ENCODE peak calls at places on chromosomes 2 and 18, in four cellular contexts. One of them, this sample, is unnamed.

GRCh38 chr2:151049746-151050145 is 211.9 kb downstream of the RBM43 start:
- DNase-seq in HepG2: peak; percentile 32
- DNase-seq in K562: no peak
- DNase-seq in GM12878: no peak
- DNase-seq in this sample: no peak

GRCh38 chr18:59650266-59650820 is 46.9 kb downstream of the CCBE1 start:
- DNase-seq in HepG2: no peak
- DNase-seq in K562: no peak
- DNase-seq in GM12878: no peak
- DNase-seq in this sample: no peak

GRCh38 chr18:12253517-12254136 is 534 bp upstream of the CIDEA start:
- DNase-seq in K562: no peak
- DNase-seq in GM12878: no peak
- DNase-seq in HepG2: no peak
- DNase-seq in this sample: no peak

GRCh38 chr18:59498687-59499086 is 139.6 kb upstream of the LMAN1 start:
- DNase-seq in HepG2: no peak
- DNase-seq in K562: no peak
- DNase-seq in GM12878: no peak
- DNase-seq in this sample: no peak

GRCh38 chr2:182866095-182866460 is 359 bp downstream of the FRZB start:
- DNase-seq in K562: no peak
- DNase-seq in HepG2: no peak
- DNase-seq in GM12878: no peak
- DNase-seq in this sample: no peak

GRCh38 chr2:234412726-234413125 is 84.2 kb downstream of the ARL4C start:
- DNase-seq in K562: no peak
- DNase-seq in HepG2: no peak
- DNase-seq in GM12878: no peak
- DNase-seq in this sample: no peak

GRCh38 chr2:21779786-21780185 is 656.0 kb downstream of the TDRD15 start:
- DNase-seq in K562: no peak
- DNase-seq in GM12878: no peak
- DNase-seq in HepG2: no peak
- DNase-seq in this sample: no peak

GRCh38 chr2:165471349-165471975 is 2.0 kb downstream of the CSRNP3 start:
- DNase-seq in K562: no peak
- DNase-seq in HepG2: no peak
- DNase-seq in GM12878: no peak
- DNase-seq in this sample: no peak

GRCh38 chr2:222707689-222708273 is 36.3 kb downstream of the MOGAT1 start:
- DNase-seq in HepG2: peak; percentile 83
- DNase-seq in GM12878: no peak
- DNase-seq in K562: no peak
- DNase-seq in this sample: no peak

GRCh38 chr2:29440921-29441623 is 325.9 kb downstream of the CLIP4 start:
- DNase-seq in GM12878: no peak
- DNase-seq in HepG2: no peak
- DNase-seq in K562: no peak
- DNase-seq in this sample: no peak

GRCh38 chr2:210072922-210073509 is 70.6 kb downstream of the RPE start:
- DNase-seq in K562: peak; percentile 16
- DNase-seq in HepG2: peak; percentile 46
- DNase-seq in GM12878: no peak
- DNase-seq in this sample: peak; percentile 23

GRCh38 chr2:43539436-43539835 is 56.4 kb downstream of the THADA start:
- DNase-seq in K562: no peak
- DNase-seq in GM12878: no peak
- DNase-seq in HepG2: no peak
- DNase-seq in this sample: no peak

GRCh38 chr2:96799623-96799935 is 16.5 kb upstream of the CNNM3 start:
- DNase-seq in K562: no peak
- DNase-seq in GM12878: no peak
- DNase-seq in HepG2: no peak
- DNase-seq in this sample: no peak

GRCh38 chr2:15664273-15665066 is 72.8 kb downstream of the DDX1 start:
- DNase-seq in GM12878: no peak
- DNase-seq in HepG2: no peak
- DNase-seq in K562: no peak
- DNase-seq in this sample: no peak

GRCh38 chr18:24674236-24675004 is 214.0 kb downstream of the HRH4 start:
- DNase-seq in K562: no peak
- DNase-seq in HepG2: no peak
- DNase-seq in GM12878: no peak
- DNase-seq in this sample: no peak

GRCh38 chr2:112162956-112163355 is 24.8 kb downstream of the FBLN7 start:
- DNase-seq in GM12878: no peak
- DNase-seq in HepG2: no peak
- DNase-seq in K562: no peak
- DNase-seq in this sample: no peak

GRCh38 chr2:167941604-167942003 is 305.8 kb downstream of the STK39 start:
- DNase-seq in GM12878: no peak
- DNase-seq in K562: no peak
- DNase-seq in HepG2: no peak
- DNase-seq in this sample: no peak

GRCh38 chr2:220847587-220847986 is 724.5 kb downstream of the EPHA4 start:
- DNase-seq in K562: no peak
- DNase-seq in HepG2: no peak
- DNase-seq in GM12878: no peak
- DNase-seq in this sample: no peak

GRCh38 chr2:95013726-95014125 is 11.8 kb upstream of the MAL start:
- DNase-seq in GM12878: no peak
- DNase-seq in HepG2: no peak
- DNase-seq in K562: no peak
- DNase-seq in this sample: no peak

GRCh38 chr2:95017308-95017630 is 8.2 kb upstream of the MAL start:
- DNase-seq in K562: no peak
- DNase-seq in GM12878: no peak
- DNase-seq in HepG2: no peak
- DNase-seq in this sample: no peak

GRCh38 chr2:95016616-95017307 is 8.7 kb upstream of the MAL start:
- DNase-seq in HepG2: no peak
- DNase-seq in K562: no peak
- DNase-seq in GM12878: no peak
- DNase-seq in this sample: no peak

GRCh38 chr2:95014126-95014708 is 11.3 kb upstream of the MAL start:
- DNase-seq in GM12878: no peak
- DNase-seq in K562: no peak
- DNase-seq in HepG2: no peak
- DNase-seq in this sample: no peak

GRCh38 chr2:95015261-95015918 is 10.1 kb upstream of the MAL start:
- DNase-seq in HepG2: no peak
- DNase-seq in K562: no peak
- DNase-seq in GM12878: no peak
- DNase-seq in this sample: no peak
- TF ChIP-seq TARDBP in HepG2: no peak
- TF ChIP-seq TARDBP in K562: no peak
- TF ChIP-seq TARDBP in GM12878: no peak
- TF ChIP-seq TARDBP in this sample: no peak

GRCh38 chr2:201006704-201007103 is 43.2 kb upstream of the ORC2 start:
- DNase-seq in K562: no peak
- DNase-seq in GM12878: no peak
- DNase-seq in HepG2: peak; percentile 7
- DNase-seq in this sample: no peak

GRCh38 chr2:201004370-201004769 is 40.9 kb upstream of the ORC2 start:
- DNase-seq in K562: no peak
- DNase-seq in HepG2: no peak
- DNase-seq in GM12878: no peak
- DNase-seq in this sample: no peak

GRCh38 chr2:201008000-201008829 is 44.8 kb upstream of the ORC2 start:
- DNase-seq in GM12878: no peak
- DNase-seq in K562: no peak
- DNase-seq in HepG2: peak; percentile 97
- DNase-seq in this sample: no peak

DNA sequence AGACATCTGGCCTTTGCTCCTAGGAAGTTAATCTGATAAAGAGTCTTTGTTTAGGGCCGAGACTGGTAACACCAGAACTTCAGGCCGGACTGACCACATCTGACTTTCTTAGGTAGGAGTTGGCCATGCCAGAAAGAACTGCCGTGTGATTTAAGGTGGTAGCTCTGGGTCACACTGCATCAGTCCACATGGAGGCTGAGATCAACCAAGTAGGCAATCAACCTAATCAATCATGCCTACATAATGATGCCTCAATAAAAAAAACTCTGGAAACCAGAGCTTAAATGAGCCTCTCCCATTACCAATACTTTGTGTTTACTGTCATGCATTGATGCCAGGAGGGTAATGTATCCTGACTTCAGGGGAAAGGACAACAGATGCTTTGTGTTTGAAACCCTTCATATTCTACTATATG is 44.1 kb upstream of the ORC2 start:
- DNase-seq in K562: no peak
- DNase-seq in HepG2: peak; percentile 52
- DNase-seq in GM12878: no peak
- DNase-seq in this sample: no peak
- TF ChIP-seq TARDBP in K562: no peak
- TF ChIP-seq TARDBP in HepG2: no peak
- TF ChIP-seq TARDBP in GM12878: no peak
- TF ChIP-seq TARDBP in this sample: no peak

GRCh38 chr2:172804423-172804822 is 68.8 kb downstream of the RAPGEF4 start:
- DNase-seq in GM12878: no peak
- DNase-seq in HepG2: no peak
- DNase-seq in K562: no peak
- DNase-seq in this sample: no peak

GRCh38 chr2:172807011-172807410 is 71.4 kb downstream of the RAPGEF4 start:
- DNase-seq in HepG2: no peak
- DNase-seq in K562: no peak
- DNase-seq in GM12878: no peak
- DNase-seq in this sample: no peak

GRCh38 chr2:172811027-172811426 is 75.4 kb downstream of the RAPGEF4 start:
- DNase-seq in HepG2: no peak
- DNase-seq in GM12878: no peak
- DNase-seq in K562: no peak
- DNase-seq in this sample: no peak

GRCh38 chr2:172806426-172807008 is 70.9 kb downstream of the RAPGEF4 start:
- DNase-seq in K562: peak; percentile 23
- DNase-seq in GM12878: no peak
- DNase-seq in HepG2: peak; percentile 42
- DNase-seq in this sample: peak; percentile 56
- TF ChIP-seq TARDBP in K562: no peak
- TF ChIP-seq TARDBP in GM12878: no peak
- TF ChIP-seq TARDBP in HepG2: no peak
- TF ChIP-seq TARDBP in this sample: no peak

GRCh38 chr2:227163998-227164744 is at the start of the genes COL4A3 and COL4A4:
- DNase-seq in K562: no peak
- DNase-seq in GM12878: no peak
- DNase-seq in HepG2: no peak
- DNase-seq in this sample: peak; percentile 52
- TF ChIP-seq TARDBP in K562: no peak
- TF ChIP-seq TARDBP in GM12878: no peak
- TF ChIP-seq TARDBP in HepG2: no peak
- TF ChIP-seq TARDBP in this sample: no peak

GRCh38 chr2:241811209-241811951 is 2.4 kb downstream of the NEU4 start:
- DNase-seq in K562: no peak
- DNase-seq in HepG2: no peak
- DNase-seq in GM12878: no peak
- DNase-seq in this sample: no peak

GRCh38 chr2:241808051-241808450 is 942 bp upstream of the NEU4 start:
- DNase-seq in GM12878: no peak
- DNase-seq in K562: peak; percentile 15
- DNase-seq in HepG2: peak; percentile 67
- DNase-seq in this sample: no peak

GRCh38 chr2:241808701-241809382 is at the start of gene NEU4:
- DNase-seq in K562: peak; percentile 2
- DNase-seq in HepG2: peak; percentile 87
- DNase-seq in GM12878: no peak
- DNase-seq in this sample: no peak

GRCh38 chr2:241810304-241811208 is 1.6 kb downstream of the NEU4 start:
- DNase-seq in K562: no peak
- DNase-seq in GM12878: no peak
- DNase-seq in HepG2: no peak
- DNase-seq in this sample: no peak

GRCh38 chr2:241809383-241810303 is 650 bp downstream of the NEU4 start:
- DNase-seq in K562: peak; percentile 3
- DNase-seq in GM12878: no peak
- DNase-seq in HepG2: no peak
- DNase-seq in this sample: no peak
- TF ChIP-seq TARDBP in K562: no peak
- TF ChIP-seq TARDBP in GM12878: no peak
- TF ChIP-seq TARDBP in HepG2: no peak
- TF ChIP-seq TARDBP in this sample: no peak